ENCODE peak calls at places on chromosomes 11 and 22, in eight cellular contexts. H is vagina, F is stomach, C is ovary, P is thoracic aorta, S is mesendoderm, A is NT2/D1, W is heart right ventricle. N is an unnamed sample. For H3K4me1, the result is how much of the 10 kb centered on the place peaks cover.

GRCh38 chr11:113729456-113729855 is 23.3 kb upstream of the TMPRSS5 start:
- DNase-seq in H (no peak), F (no peak), C (no peak), P (no peak), S (peak), A (peak), W (no peak), N (no peak)

GRCh38 chr22:44947029-44947428 is 62.8 kb downstream of the PHF21B start:
- DNase-seq in H (no peak), F (no peak), C (no peak), P (no peak), S (no peak), A (no peak), W (no peak), N (no peak)

GRCh38 chr11:46050065-46050464 is 71.2 kb downstream of the PHF21A start:
- DNase-seq in H (no peak), F (no peak), C (peak), P (peak), S (peak), A (peak), W (no peak), N (no peak)

GRCh38 chr22:35426801-35427140 is 26.8 kb downstream of the MCM5 start:
- DNase-seq in H (no peak), F (no peak), C (no peak), P (no peak), S (peak), A (no peak), W (no peak), N (no peak)

GRCh38 chr22:19374410-19374809 is 57.1 kb downstream of the HIRA start:
- DNase-seq in H (no peak), F (no peak), C (no peak), P (no peak), S (no peak), A (no peak), W (no peak), N (no peak)

GRCh38 chr11:42410251-42410956 is 901.4 kb upstream of the API5 start:
- DNase-seq in H (no peak), F (no peak), C (no peak), P (no peak), S (peak), A (no peak), W (no peak), N (no peak)

GRCh38 chr22:20031732-20032406 is 11.0 kb downstream of the TANGO2 start:
- DNase-seq in H (no peak), F (peak), C (no peak), P (no peak), S (no peak), A (no peak), W (no peak), N (no peak)

GRCh38 chr22:27796829-27797792 is 4.4 kb downstream of the MN1 start:
- DNase-seq in H (no peak), F (no peak), C (no peak), P (no peak), S (no peak), A (no peak), W (no peak), N (peak)

GRCh38 chr11:73528420-73528819 is 69.5 kb downstream of the FAM168A start:
- DNase-seq in H (no peak), F (no peak), C (no peak), P (no peak), S (no peak), A (no peak), W (no peak), N (no peak)

GRCh38 chr11:73528013-73528412 is 69.9 kb downstream of the FAM168A start:
- DNase-seq in H (no peak), F (no peak), C (no peak), P (no peak), S (no peak), A (no peak), W (no peak), N (no peak)

GRCh38 chr11:73531386-73531785 is 66.5 kb downstream of the FAM168A start:
- DNase-seq in H (no peak), F (no peak), C (no peak), P (no peak), S (no peak), A (no peak), W (no peak), N (no peak)

GRCh38 chr11:73530109-73530508 is 67.8 kb downstream of the FAM168A start:
- DNase-seq in H (no peak), F (no peak), C (no peak), P (no peak), S (peak), A (no peak), W (no peak), N (no peak)

GRCh38 chr11:73528877-73529530 is 68.9 kb downstream of the FAM168A start:
- DNase-seq in H (no peak), F (no peak), C (no peak), P (no peak), S (peak), A (peak), W (no peak), N (no peak)
- H3K4me1 ChIP-seq in H (under half), F (under half), C (under half), P (under half), S (under half), A (under half), W (under half), N (half or more)

DNA sequence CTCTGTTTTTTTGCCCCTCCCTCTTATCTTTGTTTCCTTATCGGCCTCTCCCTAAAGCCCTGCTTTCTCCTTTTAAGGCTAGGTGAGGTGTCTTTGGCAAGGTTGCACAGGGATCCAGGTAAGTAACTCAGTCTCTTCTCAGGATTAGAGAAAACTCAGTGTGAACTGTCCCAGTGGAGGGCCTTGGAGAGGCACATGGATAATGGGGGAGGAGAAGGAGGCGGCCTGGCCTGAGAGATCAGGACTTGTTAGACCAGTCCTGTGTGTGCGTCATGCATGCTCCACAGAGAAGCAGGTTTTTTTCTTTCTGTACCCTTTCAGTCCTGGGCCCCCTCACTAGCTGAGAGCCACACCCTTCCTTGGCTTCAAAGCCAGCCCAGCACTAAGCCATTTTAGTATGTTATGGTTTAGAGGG is 19.9 kb downstream of the CTNND1 start:
- DNase-seq in H (no peak), F (peak), C (peak), P (no peak), S (peak), A (no peak), W (no peak), N (no peak)
- H3K4me1 ChIP-seq in H (half or more), F (half or more), C (under half), P (under half), S (under half), A (under half), W (half or more), N (half or more)

GRCh38 chr11:65575568-65576231 is at the start of gene EHBP1L1:
- DNase-seq in H (no peak), F (peak), C (peak), P (no peak), S (peak), A (no peak), W (peak), N (peak)

GRCh38 chr11:65572356-65573043 is at the start of gene FAM89B:
- DNase-seq in H (no peak), F (peak), C (peak), P (peak), S (peak), A (no peak), W (peak), N (peak)

GRCh38 chr11:65574963-65575567 is 788 bp upstream of the EHBP1L1 start:
- DNase-seq in H (no peak), F (peak), C (no peak), P (no peak), S (peak), A (no peak), W (no peak), N (no peak)

GRCh38 chr11:65573391-65574146 is 1.2 kb downstream of the FAM89B start:
- DNase-seq in H (no peak), F (no peak), C (peak), P (peak), S (no peak), A (no peak), W (no peak), N (no peak)

GRCh38 chr11:65574147-65574962 is 1.5 kb upstream of the EHBP1L1 start:
- DNase-seq in H (no peak), F (peak), C (peak), P (peak), S (peak), A (peak), W (peak), N (peak)
- H3K4me1 ChIP-seq in H (half or more), F (half or more), C (under half), P (under half), S (under half), A (under half), W (half or more), N (half or more)

GRCh38 chr22:28951530-28951929 is 68.2 kb downstream of the ZNRF3 start:
- DNase-seq in H (no peak), F (no peak), C (no peak), P (no peak), S (no peak), A (no peak), W (no peak), N (no peak)
- H3K4me1 ChIP-seq in H (half or more), F (under half), C (under half), P (under half), S (under half), A (under half), W (under half), N (under half)

GRCh38 chr22:37387793-37388192 is 39.5 kb downstream of the ELFN2 start:
- DNase-seq in H (no peak), F (no peak), C (no peak), P (no peak), S (no peak), A (no peak), W (no peak), N (no peak)
- H3K4me1 ChIP-seq in H (under half), F (under half), C (under half), P (under half), S (under half), A (under half), W (under half), N (under half)

GRCh38 chr11:44942029-44942710 is 8.5 kb downstream of the TP53I11 start:
- DNase-seq in H (no peak), F (no peak), C (no peak), P (no peak), S (no peak), A (no peak), W (no peak), N (no peak)
- H3K4me1 ChIP-seq in H (under half), F (under half), C (under half), P (under half), S (under half), A (half or more), W (half or more), N (half or more)

DNA sequence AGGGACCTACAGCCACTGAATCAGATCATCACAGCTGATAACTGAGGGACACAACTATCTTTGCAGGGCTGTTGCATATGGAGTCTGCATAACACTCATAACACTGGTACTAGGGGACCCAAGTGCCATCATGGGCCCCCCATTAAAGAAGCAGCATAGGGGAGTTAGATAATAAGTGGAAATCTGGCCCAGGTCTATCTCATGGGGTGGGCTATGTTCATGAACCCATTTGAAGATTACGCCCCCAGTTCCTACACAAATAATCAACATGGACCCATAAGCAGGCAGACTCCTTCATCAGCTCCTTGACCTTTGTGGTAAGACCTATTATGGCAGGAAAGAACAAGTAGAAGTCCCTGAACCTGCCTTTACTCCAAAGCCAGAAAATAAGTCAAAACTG is 48.8 kb downstream of the ASCL2 start:
- DNase-seq in H (no peak), F (no peak), C (no peak), P (no peak), S (no peak), A (no peak), W (no peak), N (no peak)
- H3K4me1 ChIP-seq in H (under half), F (under half), C (under half), P (under half), S (under half), A (under half), W (under half), N (under half)

GRCh38 chr11:11849127-11849746 is 7.5 kb downstream of the USP47 start:
- DNase-seq in H (no peak), F (peak), C (peak), P (no peak), S (peak), A (no peak), W (peak), N (peak)
- H3K4me1 ChIP-seq in H (half or more), F (under half), C (under half), P (half or more), S (under half), A (under half), W (half or more), N (half or more)

GRCh38 chr11:126186031-126186698 is 25.3 kb downstream of the RPUSD4 start:
- DNase-seq in H (no peak), F (no peak), C (peak), P (no peak), S (no peak), A (no peak), W (peak), N (peak)

GRCh38 chr11:126182787-126183445 is 28.5 kb downstream of the RPUSD4 start:
- DNase-seq in H (no peak), F (no peak), C (no peak), P (no peak), S (no peak), A (no peak), W (no peak), N (no peak)

GRCh38 chr11:126188332-126189108 is 22.9 kb downstream of the RPUSD4 start:
- DNase-seq in H (no peak), F (no peak), C (no peak), P (no peak), S (no peak), A (no peak), W (no peak), N (no peak)

GRCh38 chr11:126186708-126187481 is 24.6 kb downstream of the RPUSD4 start:
- DNase-seq in H (no peak), F (no peak), C (no peak), P (no peak), S (peak), A (no peak), W (no peak), N (no peak)

GRCh38 chr11:126185200-126186030 is 26.0 kb downstream of the RPUSD4 start:
- DNase-seq in H (no peak), F (no peak), C (no peak), P (no peak), S (no peak), A (no peak), W (no peak), N (no peak)
- H3K4me1 ChIP-seq in H (under half), F (under half), C (under half), P (under half), S (under half), A (under half), W (under half), N (under half)